ENCODE peak calls at places on chromosome 5, in nine cellular contexts. Y is T-helper 2 cell; T is stimulated activated CD8-positive, alpha-beta memory T cell treated with anti-CD3 and anti-CD28 coated beads, Interleukin-12 subunit alpha, Interleukin-12 subunit beta, amount 100 ng/mL, for 1 hour; B is head of caudate nucleus; D is stimulated activated CD4-positive, alpha-beta T cell treated with anti-CD3 and anti-CD28 coated beads, Interleukin-15, amount 100 ng/mL, for 48 hours; N is type B pancreatic cell; E is fibroblast of mammary gland; J is BE2C; X is activated CD4-positive, alpha-beta T cell treated with anti-CD3 and anti-CD28 coated beads for 48 hours. F is an unnamed sample.

GRCh38 chr5:151903243-151903653 is 21.4 kb downstream of the GLRA1 start:
- DNase-seq in Y (no peak), T (no peak), B (no peak), D (no peak), N (no peak), E (no peak), J (no peak), X (no peak), F (no peak)

GRCh38 chr5:7897014-7897600 is 28.2 kb downstream of the MTRR start:
- DNase-seq in Y (no peak), T (no peak), B (no peak), D (no peak), N (no peak), E (peak), J (peak), X (peak), F (no peak)

GRCh38 chr5:64746446-64746845 is 22.0 kb downstream of the SREK1IP1 start:
- DNase-seq in Y (no peak), T (no peak), B (no peak), D (no peak), N (no peak), E (peak), J (no peak), X (no peak), F (no peak)

GRCh38 chr5:177985430-177986040 is 10.5 kb downstream of the PROP1 start:
- DNase-seq in Y (no peak), T (no peak), B (no peak), D (no peak), N (no peak), E (no peak), J (no peak), X (no peak), F (no peak)

GRCh38 chr5:135015942-135016341 is 18.1 kb downstream of the PITX1 start:
- DNase-seq in Y (no peak), T (no peak), B (no peak), D (no peak), N (no peak), E (no peak), J (no peak), X (no peak), F (no peak)

GRCh38 chr5:15545082-15545481 is 45.1 kb downstream of the FBXL7 start:
- DNase-seq in Y (no peak), T (no peak), B (no peak), D (no peak), N (no peak), E (no peak), J (no peak), X (no peak), F (no peak)

GRCh38 chr5:77101298-77101697 is 14.2 kb upstream of the ZBED3 start:
- DNase-seq in Y (no peak), T (no peak), B (no peak), D (no peak), N (no peak), E (peak), J (no peak), X (no peak), F (no peak)

GRCh38 chr5:177399903-177400868 is at the start of gene PFN3:
- DNase-seq in Y (no peak), T (no peak), B (no peak), D (no peak), N (no peak), E (peak), J (no peak), X (peak), F (no peak)

GRCh38 chr5:156340886-156341285 is 13.9 kb downstream of the SGCD start:
- DNase-seq in Y (no peak), T (no peak), B (no peak), D (no peak), N (no peak), E (no peak), J (no peak), X (no peak), F (no peak)

GRCh38 chr5:151758430-151759241 is at the start of gene ATOX1:
- DNase-seq in Y (peak), T (peak), B (peak), D (peak), N (peak), E (peak), J (peak), X (peak), F (peak)

GRCh38 chr5:172837640-172838039 is 3.6 kb downstream of the ERGIC1 start:
- DNase-seq in Y (no peak), T (peak), B (peak), D (no peak), N (no peak), E (no peak), J (no peak), X (peak), F (no peak)

GRCh38 chr5:163846512-163846911 is 341.1 kb downstream of the MAT2B start:
- DNase-seq in Y (no peak), T (no peak), B (no peak), D (no peak), N (no peak), E (peak), J (no peak), X (no peak), F (no peak)

GRCh38 chr5:36659406-36659805 is 53.0 kb downstream of the SLC1A3 start:
- DNase-seq in Y (no peak), T (no peak), B (no peak), D (no peak), N (no peak), E (no peak), J (no peak), X (no peak), F (no peak)

GRCh38 chr5:159451197-159452052 is 121.1 kb upstream of the IL12B start:
- DNase-seq in Y (no peak), T (no peak), B (no peak), D (no peak), N (no peak), E (peak), J (peak), X (no peak), F (no peak)

GRCh38 chr5:170269579-170269978 is 28.0 kb downstream of the LCP2 start:
- DNase-seq in Y (no peak), T (no peak), B (no peak), D (peak), N (no peak), E (no peak), J (no peak), X (peak), F (no peak)

GRCh38 chr5:9054821-9055589 is 490.9 kb downstream of the SEMA5A start:
- DNase-seq in Y (no peak), T (no peak), B (no peak), D (no peak), N (no peak), E (no peak), J (no peak), X (no peak), F (no peak)

GRCh38 chr5:141743652-141744333 is 61.8 kb upstream of the ARAP3 start:
- DNase-seq in Y (no peak), T (no peak), B (no peak), D (no peak), N (no peak), E (no peak), J (peak), X (no peak), F (no peak)

GRCh38 chr5:139458580-139459407 is 3.7 kb downstream of the ECSCR start:
- DNase-seq in Y (peak), T (peak), B (no peak), D (peak), N (no peak), E (peak), J (no peak), X (peak), F (peak)

F was measured in T-helper 1 cell.